ENCODE peak calls at places on chromosomes 5 and 9, in eight cellular contexts. H, K, O, B, L, A, V and G are unnamed samples.

GRCh38 chr5:124528838-124529237 is 217.6 kb downstream of the ZNF608 start:
- DNase-seq in H (no peak), B (no peak), L (no peak), V (peak), K (no peak), A (no peak), O (no peak), G (no peak)

GRCh38 chr5:56145511-56145910 is 87.6 kb downstream of the ANKRD55 start:
- DNase-seq in O (no peak), L (no peak), H (no peak), V (no peak), B (no peak), K (no peak), A (no peak), G (no peak)

GRCh38 chr9:78115073-78115472 is 83.5 kb upstream of the GNAQ start:
- DNase-seq in K (no peak), B (no peak), A (no peak), V (peak), L (peak), H (no peak), O (no peak), G (peak)

GRCh38 chr9:114924327-114924726 is 6.1 kb downstream of the TNFSF8 start:
- DNase-seq in L (no peak), B (no peak), H (no peak), K (no peak), A (no peak), O (no peak), V (no peak), G (no peak)

GRCh38 chr5:157686841-157687554 is 15.7 kb downstream of the C5orf52 start:
- DNase-seq in A (no peak), K (no peak), L (no peak), H (no peak), B (no peak), O (no peak), V (no peak), G (no peak)

GRCh38 chr5:3886521-3887461 is 291.2 kb downstream of the IRX1 start:
- DNase-seq in O (no peak), V (no peak), K (no peak), B (no peak), L (peak), H (no peak), A (no peak), G (no peak)

GRCh38 chr5:123546657-123547056 is 34.7 kb downstream of the CSNK1G3 start:
- DNase-seq in V (no peak), O (no peak), L (no peak), K (no peak), B (no peak), H (no peak), A (no peak), G (no peak)

GRCh38 chr5:137231535-137231934 is 267.6 kb downstream of the SPOCK1 start:
- DNase-seq in H (no peak), L (peak), V (no peak), A (no peak), B (no peak), O (no peak), K (no peak), G (no peak)

GRCh38 chr9:16729656-16730055 is 140.8 kb downstream of the BNC2 start:
- DNase-seq in K (no peak), A (no peak), O (no peak), L (no peak), V (no peak), B (no peak), H (no peak), G (no peak)

GRCh38 chr9:136373300-136374182 is at the start of gene CARD9:
- DNase-seq in K (no peak), L (no peak), O (no peak), H (no peak), A (no peak), V (no peak), B (no peak), G (no peak)

GRCh38 chr9:120392711-120393110 is 187.3 kb downstream of the CDK5RAP2 start:
- DNase-seq in A (no peak), O (no peak), H (no peak), V (no peak), K (no peak), B (no peak), L (no peak), G (no peak)